ENCODE peak calls at places on chromosome 9, in six cellular contexts. I, O, Q, F, G and X are unnamed samples.
A peak's percentile ranks its signal among the peaks of the same experiment; 100 is the strongest.

GRCh38 chr9:37929441-37929895 is 25.5 kb upstream of the SLC25A51 start:
- DNase-seq in I (peak; percentile 58), Q (no peak), G (no peak), F (no peak), O (no peak), X (no peak)

GRCh38 chr9:93712896-93713295 is 136.5 kb downstream of the PHF2 start:
- DNase-seq in Q (no peak), O (no peak), G (no peak), I (no peak), F (no peak), X (no peak)

GRCh38 chr9:86960938-86961337 is 13.6 kb upstream of the GAS1 start:
- DNase-seq in I (no peak), F (no peak), Q (no peak), G (no peak), O (no peak), X (no peak)

GRCh38 chr9:109852561-109852960 is 72.6 kb downstream of the PALM2AKAP2 start:
- DNase-seq in Q (no peak), F (no peak), I (no peak), O (no peak), G (no peak), X (no peak)

GRCh38 chr9:36999728-37000333 is 34.2 kb downstream of the PAX5 start:
- DNase-seq in O (no peak), F (no peak), I (no peak), G (no peak), Q (no peak), X (no peak)

GRCh38 chr9:15498246-15499018 is 12.3 kb downstream of the PSIP1 start:
- DNase-seq in F (no peak), G (no peak), I (no peak), O (no peak), Q (no peak), X (no peak)

GRCh38 chr9:131886839-131887238 is 147.0 kb upstream of the RAPGEF1 start:
- DNase-seq in F (no peak), I (no peak), Q (no peak), O (no peak), G (no peak), X (no peak)

GRCh38 chr9:69452110-69452780 is 127.2 kb downstream of the ENTREP1 start:
- DNase-seq in Q (no peak), F (no peak), G (no peak), O (no peak), I (no peak), X (no peak)

GRCh38 chr9:136644343-136644592 is 18.4 kb upstream of the EGFL7 start:
- DNase-seq in I (no peak), F (no peak), Q (peak; percentile 89), O (peak; percentile 40), G (no peak), X (peak; percentile 94)

GRCh38 chr9:25677301-25678146 is 720 bp downstream of the TUSC1 start:
- DNase-seq in O (no peak), G (peak; percentile 93), I (no peak), Q (peak; percentile 88), F (peak; percentile 28), X (peak; percentile 91)

GRCh38 chr9:37198034-37198718 is 77.8 kb downstream of the ZCCHC7 start:
- DNase-seq in I (no peak), G (no peak), F (no peak), O (no peak), Q (no peak), X (no peak)

GRCh38 chr9:85067792-85068191 is 398.3 kb downstream of the NTRK2 start:
- DNase-seq in I (no peak), Q (no peak), O (no peak), G (no peak), F (no peak), X (no peak)

GRCh38 chr9:114908104-114908621 is 22.2 kb downstream of the TNFSF8 start:
- DNase-seq in F (peak; percentile 80), I (peak; percentile 38), G (no peak), Q (no peak), O (no peak), X (no peak)

GRCh38 chr9:131605770-131606590 is 60.7 kb downstream of the PRRT1B start:
- DNase-seq in G (no peak), F (peak; percentile 20), O (no peak), I (no peak), Q (peak; percentile 58), X (no peak)

GRCh38 chr9:16028516-16028915 is 475.7 kb downstream of the CCDC171 start:
- DNase-seq in I (no peak), Q (no peak), O (no peak), F (no peak), G (no peak), X (no peak)

GRCh38 chr9:135692410-135692809 is 6.9 kb downstream of the SOHLH1 start:
- DNase-seq in O (no peak), F (no peak), G (no peak), I (no peak), Q (no peak), X (no peak)

GRCh38 chr9:130936285-130937117 is 2.5 kb downstream of the FIBCD1 start:
- DNase-seq in I (no peak), Q (peak; percentile 98), O (no peak), F (peak; percentile 58), G (peak; percentile 77), X (no peak)

GRCh38 chr9:130451509-130452388 is 7.0 kb downstream of the ASS1 start:
- DNase-seq in O (no peak), I (no peak), Q (peak; percentile 96), G (peak; percentile 98), F (peak; percentile 78), X (peak; percentile 83)

GRCh38 chr9:127976498-127976897 is 4.3 kb downstream of the EEIG1 start:
- DNase-seq in I (no peak), F (no peak), G (no peak), Q (no peak), O (no peak), X (peak; percentile 76)

GRCh38 chr9:113370806-113371325 is 5.9 kb downstream of the HDHD3 start:
- DNase-seq in F (no peak), G (no peak), O (no peak), Q (no peak), I (no peak), X (no peak)

GRCh38 chr9:122446819-122447484 is 30.8 kb downstream of the OR1J1 start:
- DNase-seq in O (no peak), I (no peak), G (no peak), F (no peak), Q (no peak), X (no peak)

GRCh38 chr9:8822667-8823025 is 1023.1 kb upstream of the DMAC1 start:
- DNase-seq in O (no peak), F (no peak), G (no peak), I (no peak), Q (no peak), X (no peak)

GRCh38 chr9:68446836-68447235 is 90.4 kb downstream of the PGM5 start:
- DNase-seq in Q (peak; percentile 76), I (no peak), O (no peak), F (no peak), G (peak; percentile 38), X (no peak)

GRCh38 chr9:88691811-88692210 is 156.8 kb downstream of the NXNL2 start:
- DNase-seq in G (no peak), O (no peak), I (no peak), Q (no peak), F (no peak), X (no peak)
- H3K4me1 ChIP-seq in G (no peaks in the 10 kb centered on the region), O (no peaks in the 10 kb centered on the region), I (no peaks in the 10 kb centered on the region), Q (no peaks in the 10 kb centered on the region), F (no peaks in the 10 kb centered on the region), X (no peaks in the 10 kb centered on the region)

DNA sequence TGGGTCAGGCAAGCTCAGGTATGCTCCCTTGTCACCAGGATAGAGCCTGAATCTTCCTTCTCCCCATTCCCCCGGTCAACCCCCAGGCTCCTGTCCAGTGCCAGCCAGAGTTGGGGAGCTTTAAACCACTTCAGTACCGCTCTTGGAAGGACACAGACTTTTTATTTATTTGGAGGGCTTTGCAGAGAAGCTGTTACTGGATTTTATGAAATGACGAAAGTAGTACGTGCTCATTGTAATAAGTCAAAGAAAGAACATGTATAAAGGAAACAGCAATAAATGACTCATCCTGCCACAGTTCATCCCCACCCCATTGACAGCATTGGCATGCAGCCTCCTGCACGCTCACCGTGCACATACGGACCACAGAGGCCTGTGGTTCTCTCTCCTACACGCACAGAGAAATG is 230.3 kb downstream of the AUH start:
- DNase-seq in I (peak; percentile 61), O (no peak), G (peak; percentile 70), F (peak; percentile 31), Q (peak; percentile 53), X (peak; percentile 85)
- TF ChIP-seq POLR2A in I (no peak), O (peak; percentile 22), G (no peak), F (no peak), Q (no peak), X (peak; percentile 23)

DNA sequence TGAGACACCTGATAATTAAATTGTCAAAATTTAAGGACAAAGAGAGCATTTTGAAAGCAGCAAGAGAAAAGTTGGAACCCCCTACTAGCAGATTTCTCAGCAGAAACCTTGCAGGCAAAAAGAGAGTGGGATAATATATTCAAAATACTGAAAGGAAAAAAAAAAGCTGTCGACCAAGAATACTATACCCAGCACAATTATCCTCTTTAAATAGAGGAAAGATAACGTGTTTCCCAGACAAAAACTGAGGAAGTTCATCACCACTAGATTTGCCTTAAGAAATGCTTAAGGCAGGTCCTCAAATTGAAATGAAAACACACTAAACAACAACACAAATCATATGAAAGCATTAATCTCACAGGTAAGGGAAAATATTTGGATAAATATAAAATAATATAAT is 27.0 kb downstream of the HSD17B3 start:
- DNase-seq in Q (no peak), I (no peak), G (no peak), F (no peak), O (no peak), X (no peak)
- H3K4me3 ChIP-seq in Q (no peak overlapping the region), I (no peak overlapping the region), G (no peak overlapping the region), F (no peak overlapping the region), O (no peak overlapping the region), X (no peak overlapping the region)

DNA sequence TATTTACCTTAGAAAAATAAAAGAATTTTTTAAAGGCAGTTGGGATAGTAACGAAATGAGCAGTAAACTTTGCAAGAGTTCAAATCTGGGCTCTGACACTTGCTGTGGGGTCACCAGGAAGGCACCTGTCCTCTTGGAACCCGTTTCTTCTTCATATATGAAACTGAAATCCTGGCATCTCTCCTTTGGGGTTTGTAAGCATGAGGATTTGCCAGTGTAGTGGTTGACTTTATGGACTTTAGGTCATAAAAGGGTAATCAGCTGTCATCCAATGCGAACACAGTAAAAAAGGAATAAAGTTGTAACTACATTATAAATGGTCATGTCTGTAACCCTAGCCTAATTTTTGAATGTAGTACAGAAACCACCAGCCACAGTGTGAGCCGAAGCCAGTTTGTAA is 1.3 kb downstream of the RAB14 start:
- DNase-seq in I (no peak), O (no peak), Q (no peak), G (no peak), F (no peak), X (no peak)
- H3K4me1 ChIP-seq in I (peaks cover 5% of the 10 kb centered on the region), O (peaks cover 65% of the 10 kb centered on the region), Q (peaks cover 25% of the 10 kb centered on the region), G (peaks cover 5% of the 10 kb centered on the region), F (peaks cover 50% of the 10 kb centered on the region), X (peaks cover 64% of the 10 kb centered on the region)